ENCODE peak calls at places on chromosome 3, in ten cellular contexts. One of them, this sample, is unnamed.

GRCh38 chr3:32685604-32686185 is 707 bp downstream of the CNOT10 start:
- DNase-seq in colonic mucosa: no peak
- DNase-seq in right lobe of liver: no peak
- DNase-seq in astrocyte of the cerebellum: peak
- DNase-seq in HFFc6: peak
- DNase-seq in neural progenitor cell: no peak
- DNase-seq in RWPE1: peak
- DNase-seq in thoracic aorta: no peak
- DNase-seq in neural crest cell: no peak
- DNase-seq in endothelial cell of umbilical vein: no peak
- DNase-seq in this sample: no peak

GRCh38 chr3:67832807-67833206 is 178.4 kb upstream of the SUCLG2 start:
- DNase-seq in colonic mucosa: no peak
- DNase-seq in right lobe of liver: no peak
- DNase-seq in astrocyte of the cerebellum: no peak
- DNase-seq in HFFc6: no peak
- DNase-seq in neural progenitor cell: no peak
- DNase-seq in RWPE1: no peak
- DNase-seq in thoracic aorta: no peak
- DNase-seq in neural crest cell: no peak
- DNase-seq in endothelial cell of umbilical vein: no peak
- DNase-seq in this sample: no peak

GRCh38 chr3:193928354-193929209 is 207.4 kb upstream of the HES1 start:
- DNase-seq in colonic mucosa: no peak
- DNase-seq in right lobe of liver: no peak
- DNase-seq in astrocyte of the cerebellum: no peak
- DNase-seq in HFFc6: no peak
- DNase-seq in neural progenitor cell: no peak
- DNase-seq in RWPE1: peak
- DNase-seq in thoracic aorta: no peak
- DNase-seq in neural crest cell: no peak
- DNase-seq in endothelial cell of umbilical vein: no peak
- DNase-seq in this sample: no peak

GRCh38 chr3:126309861-126310655 is 47.1 kb downstream of the KLF15 start:
- DNase-seq in colonic mucosa: no peak
- DNase-seq in right lobe of liver: no peak
- DNase-seq in astrocyte of the cerebellum: no peak
- DNase-seq in HFFc6: no peak
- DNase-seq in neural progenitor cell: no peak
- DNase-seq in RWPE1: no peak
- DNase-seq in thoracic aorta: no peak
- DNase-seq in neural crest cell: no peak
- DNase-seq in endothelial cell of umbilical vein: no peak
- DNase-seq in this sample: no peak

GRCh38 chr3:124483915-124484470 is 246.3 kb upstream of the UMPS start:
- DNase-seq in colonic mucosa: no peak
- DNase-seq in right lobe of liver: no peak
- DNase-seq in astrocyte of the cerebellum: no peak
- DNase-seq in HFFc6: no peak
- DNase-seq in neural progenitor cell: no peak
- DNase-seq in RWPE1: no peak
- DNase-seq in thoracic aorta: no peak
- DNase-seq in neural crest cell: no peak
- DNase-seq in endothelial cell of umbilical vein: no peak
- DNase-seq in this sample: no peak

GRCh38 chr3:37967252-37967881 is 23.2 kb upstream of the VILL start:
- DNase-seq in colonic mucosa: peak
- DNase-seq in right lobe of liver: peak
- DNase-seq in astrocyte of the cerebellum: peak
- DNase-seq in HFFc6: peak
- DNase-seq in neural progenitor cell: peak
- DNase-seq in RWPE1: peak
- DNase-seq in thoracic aorta: no peak
- DNase-seq in neural crest cell: peak
- DNase-seq in endothelial cell of umbilical vein: peak
- DNase-seq in this sample: no peak

GRCh38 chr3:188037116-188037718 is 116.7 kb upstream of the LPP start:
- DNase-seq in colonic mucosa: peak
- DNase-seq in right lobe of liver: peak
- DNase-seq in astrocyte of the cerebellum: no peak
- DNase-seq in HFFc6: peak
- DNase-seq in neural progenitor cell: peak
- DNase-seq in RWPE1: no peak
- DNase-seq in thoracic aorta: no peak
- DNase-seq in neural crest cell: no peak
- DNase-seq in endothelial cell of umbilical vein: peak
- DNase-seq in this sample: peak

GRCh38 chr3:15172806-15173205 is 33.2 kb upstream of the CAPN7 start:
- DNase-seq in colonic mucosa: no peak
- DNase-seq in right lobe of liver: no peak
- DNase-seq in astrocyte of the cerebellum: no peak
- DNase-seq in HFFc6: no peak
- DNase-seq in neural progenitor cell: no peak
- DNase-seq in RWPE1: no peak
- DNase-seq in thoracic aorta: no peak
- DNase-seq in neural crest cell: no peak
- DNase-seq in endothelial cell of umbilical vein: no peak
- DNase-seq in this sample: no peak

GRCh38 chr3:140809326-140809725 is 131.5 kb downstream of the TRIM42 start:
- DNase-seq in colonic mucosa: no peak
- DNase-seq in right lobe of liver: no peak
- DNase-seq in astrocyte of the cerebellum: no peak
- DNase-seq in HFFc6: no peak
- DNase-seq in neural progenitor cell: no peak
- DNase-seq in RWPE1: no peak
- DNase-seq in thoracic aorta: no peak
- DNase-seq in neural crest cell: no peak
- DNase-seq in endothelial cell of umbilical vein: no peak
- DNase-seq in this sample: no peak

GRCh38 chr3:196533260-196533681 is 18.1 kb upstream of the SMCO1 start:
- DNase-seq in colonic mucosa: no peak
- DNase-seq in right lobe of liver: no peak
- DNase-seq in astrocyte of the cerebellum: no peak
- DNase-seq in HFFc6: no peak
- DNase-seq in neural progenitor cell: peak
- DNase-seq in RWPE1: no peak
- DNase-seq in thoracic aorta: no peak
- DNase-seq in neural crest cell: no peak
- DNase-seq in endothelial cell of umbilical vein: no peak
- DNase-seq in this sample: no peak

GRCh38 chr3:37765591-37766219 is 96.0 kb upstream of the CTDSPL start:
- DNase-seq in colonic mucosa: no peak
- DNase-seq in right lobe of liver: no peak
- DNase-seq in astrocyte of the cerebellum: peak
- DNase-seq in HFFc6: no peak
- DNase-seq in neural progenitor cell: peak
- DNase-seq in RWPE1: no peak
- DNase-seq in thoracic aorta: no peak
- DNase-seq in neural crest cell: peak
- DNase-seq in endothelial cell of umbilical vein: no peak
- DNase-seq in this sample: peak

GRCh38 chr3:39378092-39378491 is 5.1 kb upstream of the SLC25A38 start:
- DNase-seq in colonic mucosa: peak
- DNase-seq in right lobe of liver: peak
- DNase-seq in astrocyte of the cerebellum: no peak
- DNase-seq in HFFc6: peak
- DNase-seq in neural progenitor cell: peak
- DNase-seq in RWPE1: peak
- DNase-seq in thoracic aorta: no peak
- DNase-seq in neural crest cell: peak
- DNase-seq in endothelial cell of umbilical vein: peak
- DNase-seq in this sample: no peak

GRCh38 chr3:30752961-30753360 is 141.5 kb downstream of the GADL1 start:
- DNase-seq in colonic mucosa: peak
- DNase-seq in right lobe of liver: no peak
- DNase-seq in astrocyte of the cerebellum: peak
- DNase-seq in HFFc6: peak
- DNase-seq in neural progenitor cell: no peak
- DNase-seq in RWPE1: peak
- DNase-seq in thoracic aorta: no peak
- DNase-seq in neural crest cell: no peak
- DNase-seq in endothelial cell of umbilical vein: no peak
- DNase-seq in this sample: peak

DNA sequence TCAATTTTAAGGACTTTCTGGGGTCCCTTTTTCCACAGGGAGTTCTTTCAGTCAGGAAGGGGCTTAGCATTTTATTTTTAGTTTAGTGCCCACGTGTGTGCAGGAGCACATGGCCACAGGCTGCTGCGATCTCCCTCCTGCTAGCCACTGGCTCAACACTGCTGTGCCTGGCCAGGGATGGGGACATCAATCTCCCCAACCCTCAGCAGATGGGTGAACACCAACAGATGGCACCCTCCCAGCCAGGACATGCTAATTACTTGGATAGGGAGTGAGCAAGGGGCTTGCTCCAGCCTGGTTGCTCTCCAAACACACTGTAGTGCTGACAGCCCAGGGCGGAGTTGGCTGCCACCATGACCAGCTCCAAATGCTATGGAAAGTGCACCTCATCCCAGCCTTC is 7.4 kb upstream of the RIOX2 start:
- DNase-seq in colonic mucosa: no peak
- DNase-seq in right lobe of liver: no peak
- DNase-seq in astrocyte of the cerebellum: no peak
- DNase-seq in HFFc6: no peak
- DNase-seq in neural progenitor cell: peak
- DNase-seq in RWPE1: no peak
- DNase-seq in thoracic aorta: no peak
- DNase-seq in neural crest cell: no peak
- DNase-seq in endothelial cell of umbilical vein: no peak
- DNase-seq in this sample: no peak
- TF ChIP-seq CTCF in colonic mucosa: no peak
- TF ChIP-seq CTCF in right lobe of liver: no peak
- TF ChIP-seq CTCF in astrocyte of the cerebellum: no peak
- TF ChIP-seq CTCF in HFFc6: no peak
- TF ChIP-seq CTCF in neural progenitor cell: no peak
- TF ChIP-seq CTCF in RWPE1: no peak
- TF ChIP-seq CTCF in thoracic aorta: no peak
- TF ChIP-seq CTCF in neural crest cell: no peak
- TF ChIP-seq CTCF in endothelial cell of umbilical vein: no peak
- TF ChIP-seq CTCF in this sample: no peak

DNA sequence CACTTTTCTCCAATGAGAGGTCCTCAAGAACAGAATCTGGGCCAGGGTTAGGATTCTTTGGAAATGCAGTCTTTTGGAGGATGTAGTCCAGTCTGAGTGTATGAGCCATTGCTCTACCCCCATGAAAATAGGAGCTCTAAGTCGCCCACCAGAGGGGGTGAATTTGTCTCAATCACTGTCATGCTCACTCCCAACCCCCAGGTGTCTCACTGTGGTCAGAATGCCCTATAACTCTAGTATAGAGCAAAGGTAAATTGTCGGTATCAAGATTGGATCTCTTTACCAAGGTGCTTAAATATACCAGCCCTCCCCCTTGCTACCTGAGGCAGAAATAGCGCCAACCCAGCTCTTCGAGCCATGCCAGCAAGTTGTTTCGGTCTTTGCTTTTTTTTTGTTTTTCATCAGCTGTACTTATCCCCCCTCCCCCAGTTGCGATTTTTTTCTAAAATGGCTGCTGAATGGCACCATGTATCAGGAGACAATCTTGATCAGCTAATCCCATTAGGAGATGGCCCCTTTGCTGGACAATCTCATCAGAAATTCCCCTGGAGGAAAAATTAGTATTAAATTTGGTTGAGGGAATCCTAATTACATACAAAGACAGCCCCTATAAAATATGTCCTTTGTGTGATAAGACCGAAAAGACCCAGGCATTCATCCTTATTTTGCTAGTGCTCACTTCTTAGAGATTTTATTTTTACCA is 130.7 kb downstream of the EBLN2 start:
- DNase-seq in colonic mucosa: no peak
- DNase-seq in right lobe of liver: no peak
- DNase-seq in astrocyte of the cerebellum: no peak
- DNase-seq in HFFc6: no peak
- DNase-seq in neural progenitor cell: peak
- DNase-seq in RWPE1: no peak
- DNase-seq in thoracic aorta: no peak
- DNase-seq in neural crest cell: no peak
- DNase-seq in endothelial cell of umbilical vein: no peak
- DNase-seq in this sample: no peak
- TF ChIP-seq CTCF in colonic mucosa: no peak
- TF ChIP-seq CTCF in right lobe of liver: no peak
- TF ChIP-seq CTCF in astrocyte of the cerebellum: peak
- TF ChIP-seq CTCF in HFFc6: peak
- TF ChIP-seq CTCF in neural progenitor cell: peak
- TF ChIP-seq CTCF in RWPE1: no peak
- TF ChIP-seq CTCF in thoracic aorta: no peak
- TF ChIP-seq CTCF in neural crest cell: peak
- TF ChIP-seq CTCF in endothelial cell of umbilical vein: no peak
- TF ChIP-seq CTCF in this sample: no peak

GRCh38 chr3:64187065-64187959 is 38.0 kb downstream of the PRICKLE2 start:
- DNase-seq in colonic mucosa: peak
- DNase-seq in right lobe of liver: no peak
- DNase-seq in astrocyte of the cerebellum: peak
- DNase-seq in HFFc6: peak
- DNase-seq in neural progenitor cell: no peak
- DNase-seq in RWPE1: peak
- DNase-seq in thoracic aorta: no peak
- DNase-seq in neural crest cell: no peak
- DNase-seq in endothelial cell of umbilical vein: peak
- DNase-seq in this sample: peak
- TF ChIP-seq CTCF in colonic mucosa: no peak
- TF ChIP-seq CTCF in right lobe of liver: no peak
- TF ChIP-seq CTCF in astrocyte of the cerebellum: peak
- TF ChIP-seq CTCF in HFFc6: no peak
- TF ChIP-seq CTCF in neural progenitor cell: no peak
- TF ChIP-seq CTCF in RWPE1: no peak
- TF ChIP-seq CTCF in thoracic aorta: no peak
- TF ChIP-seq CTCF in neural crest cell: no peak
- TF ChIP-seq CTCF in endothelial cell of umbilical vein: no peak
- TF ChIP-seq CTCF in this sample: no peak

GRCh38 chr3:172332256-172333041 is 115.8 kb downstream of the GHSR start:
- DNase-seq in colonic mucosa: peak
- DNase-seq in right lobe of liver: no peak
- DNase-seq in astrocyte of the cerebellum: peak
- DNase-seq in HFFc6: peak
- DNase-seq in neural progenitor cell: peak
- DNase-seq in RWPE1: peak
- DNase-seq in thoracic aorta: no peak
- DNase-seq in neural crest cell: peak
- DNase-seq in endothelial cell of umbilical vein: peak
- DNase-seq in this sample: no peak

GRCh38 chr3:172333042-172333377 is 115.2 kb downstream of the GHSR start:
- DNase-seq in colonic mucosa: no peak
- DNase-seq in right lobe of liver: no peak
- DNase-seq in astrocyte of the cerebellum: no peak
- DNase-seq in HFFc6: no peak
- DNase-seq in neural progenitor cell: no peak
- DNase-seq in RWPE1: no peak
- DNase-seq in thoracic aorta: no peak
- DNase-seq in neural crest cell: no peak
- DNase-seq in endothelial cell of umbilical vein: no peak
- DNase-seq in this sample: no peak

GRCh38 chr3:172334743-172335142 is 113.5 kb downstream of the GHSR start:
- DNase-seq in colonic mucosa: no peak
- DNase-seq in right lobe of liver: no peak
- DNase-seq in astrocyte of the cerebellum: no peak
- DNase-seq in HFFc6: no peak
- DNase-seq in neural progenitor cell: no peak
- DNase-seq in RWPE1: peak
- DNase-seq in thoracic aorta: no peak
- DNase-seq in neural crest cell: no peak
- DNase-seq in endothelial cell of umbilical vein: no peak
- DNase-seq in this sample: no peak

GRCh38 chr3:172330413-172330812 is 117.8 kb downstream of the GHSR start:
- DNase-seq in colonic mucosa: no peak
- DNase-seq in right lobe of liver: no peak
- DNase-seq in astrocyte of the cerebellum: no peak
- DNase-seq in HFFc6: no peak
- DNase-seq in neural progenitor cell: no peak
- DNase-seq in RWPE1: no peak
- DNase-seq in thoracic aorta: no peak
- DNase-seq in neural crest cell: no peak
- DNase-seq in endothelial cell of umbilical vein: no peak
- DNase-seq in this sample: no peak

GRCh38 chr3:172333692-172334457 is 114.4 kb downstream of the GHSR start:
- DNase-seq in colonic mucosa: no peak
- DNase-seq in right lobe of liver: no peak
- DNase-seq in astrocyte of the cerebellum: no peak
- DNase-seq in HFFc6: no peak
- DNase-seq in neural progenitor cell: no peak
- DNase-seq in RWPE1: no peak
- DNase-seq in thoracic aorta: no peak
- DNase-seq in neural crest cell: no peak
- DNase-seq in endothelial cell of umbilical vein: no peak
- DNase-seq in this sample: no peak
- TF ChIP-seq CTCF in colonic mucosa: no peak
- TF ChIP-seq CTCF in right lobe of liver: no peak
- TF ChIP-seq CTCF in astrocyte of the cerebellum: peak
- TF ChIP-seq CTCF in HFFc6: peak
- TF ChIP-seq CTCF in neural progenitor cell: peak
- TF ChIP-seq CTCF in RWPE1: no peak
- TF ChIP-seq CTCF in thoracic aorta: no peak
- TF ChIP-seq CTCF in neural crest cell: peak
- TF ChIP-seq CTCF in endothelial cell of umbilical vein: no peak
- TF ChIP-seq CTCF in this sample: no peak

This sample was measured in AG09319.